ENCODE peak calls at places on chromosome 15, in seven cellular contexts. S is tibial artery; C is lower lobe of right lung; J is heart left ventricle; A is suprapubic skin; Q is PC-9; B is CD8-positive, alpha-beta memory T cell. U is an unnamed sample. For H3K4me1, the result is how much of the 10 kb centered on the place peaks cover.

GRCh38 chr15:25250011-25250596 is 188.7 kb downstream of the UBE3A start:
- DNase-seq in S (peak), C (peak), J (no peak), A (peak), Q (no peak), B (no peak), U (no peak)

GRCh38 chr15:69305204-69305931 is 6.7 kb downstream of the PAQR5 start:
- DNase-seq in S (no peak), C (peak), J (no peak), A (no peak), Q (no peak), B (no peak), U (peak)

GRCh38 chr15:59797756-59798604 is 108.9 kb upstream of the BNIP2 start:
- DNase-seq in S (no peak), C (no peak), J (no peak), A (no peak), Q (no peak), B (no peak), U (no peak)

GRCh38 chr15:72231066-72231846 is at the start of gene PKM:
- DNase-seq in S (peak), C (peak), J (peak), A (peak), Q (peak), B (peak), U (peak)

GRCh38 chr15:80093854-80094418 is 34.5 kb downstream of the ZFAND6 start:
- DNase-seq in S (no peak), C (peak), J (peak), A (no peak), Q (no peak), B (no peak), U (peak)

GRCh38 chr15:72554471-72555425 is 80.6 kb downstream of the ARIH1 start:
- DNase-seq in S (no peak), C (no peak), J (no peak), A (no peak), Q (no peak), B (no peak), U (no peak)

GRCh38 chr15:52115598-52116427 is 3.2 kb upstream of the BCL2L10 start:
- DNase-seq in S (no peak), C (no peak), J (no peak), A (no peak), Q (no peak), B (no peak), U (no peak)

GRCh38 chr15:99707481-99708270 is 25.6 kb downstream of the LYSMD4 start:
- DNase-seq in S (no peak), C (no peak), J (no peak), A (no peak), Q (no peak), B (no peak), U (no peak)

GRCh38 chr15:68298882-68299381 is 21.4 kb downstream of the FEM1B start:
- DNase-seq in S (peak), C (no peak), J (no peak), A (no peak), Q (no peak), B (peak), U (no peak)

GRCh38 chr15:30872341-30872748 is 31.4 kb upstream of the FAN1 start:
- DNase-seq in S (no peak), C (no peak), J (no peak), A (no peak), Q (no peak), B (no peak), U (no peak)

GRCh38 chr15:50256188-50257041 is 9.1 kb downstream of the HDC start:
- DNase-seq in S (no peak), C (no peak), J (no peak), A (no peak), Q (peak), B (no peak), U (no peak)

GRCh38 chr15:48556159-48556897 is 89.2 kb downstream of the FBN1 start:
- DNase-seq in S (no peak), C (no peak), J (no peak), A (no peak), Q (no peak), B (no peak), U (no peak)

GRCh38 chr15:56456229-56456628 is 8.7 kb downstream of the MNS1 start:
- DNase-seq in S (no peak), C (no peak), J (no peak), A (no peak), Q (no peak), B (no peak), U (no peak)

GRCh38 chr15:71975816-71976150 is 142.2 kb downstream of the MYO9A start:
- DNase-seq in S (no peak), C (no peak), J (no peak), A (no peak), Q (no peak), B (no peak), U (no peak)

GRCh38 chr15:29139540-29140459 is 129.8 kb downstream of the NSMCE3 start:
- DNase-seq in S (peak), C (no peak), J (no peak), A (peak), Q (no peak), B (peak), U (peak)

GRCh38 chr15:75130597-75131268 is 70.9 kb upstream of the C15orf39 start:
- DNase-seq in S (no peak), C (no peak), J (no peak), A (no peak), Q (no peak), B (no peak), U (no peak)

GRCh38 chr15:88714782-88715372 is 76.1 kb downstream of the ISG20 start:
- DNase-seq in S (no peak), C (no peak), J (no peak), A (no peak), Q (no peak), B (no peak), U (no peak)

GRCh38 chr15:83046558-83047127 is 20.4 kb downstream of the BTBD1 start:
- DNase-seq in S (no peak), C (no peak), J (no peak), A (no peak), Q (no peak), B (no peak), U (no peak)

GRCh38 chr15:74133071-74133702 is 2.8 kb downstream of the ISLR2 start:
- DNase-seq in S (no peak), C (no peak), J (no peak), A (no peak), Q (no peak), B (no peak), U (no peak)

DNA sequence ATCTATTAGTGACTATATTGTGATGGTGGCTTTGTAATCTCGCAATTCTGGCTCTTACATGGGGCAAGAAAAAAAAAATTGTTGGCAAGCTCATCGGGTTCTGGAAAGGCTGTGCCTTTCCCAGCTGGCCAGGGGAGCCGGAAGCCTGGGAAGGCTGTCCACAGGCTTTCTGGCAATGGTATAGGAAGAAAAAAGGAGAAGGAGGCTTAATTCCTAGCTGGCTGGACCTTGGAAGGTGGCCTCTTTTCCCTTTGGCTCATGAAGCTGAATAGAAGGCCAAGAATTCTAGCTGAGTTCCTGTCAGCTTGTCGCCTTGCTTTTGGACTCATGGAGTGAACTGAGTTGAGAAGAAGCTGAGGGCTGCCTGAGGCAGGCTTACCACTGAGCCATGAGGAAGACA is 243.4 kb upstream of the SEMA6D start:
- DNase-seq in S (peak), C (no peak), J (peak), A (peak), Q (no peak), B (no peak), U (peak)
- H3K27ac ChIP-seq in S (peak), C (no peak), J (peak), A (no peak), Q (no peak), B (no peak), U (no peak)

GRCh38 chr15:78073026-78073425 is 4.5 kb downstream of the TBC1D2B start:
- DNase-seq in S (no peak), C (no peak), J (no peak), A (no peak), Q (no peak), B (no peak), U (no peak)

GRCh38 chr15:78076231-78077052 is 1.1 kb downstream of the TBC1D2B start:
- DNase-seq in S (no peak), C (no peak), J (no peak), A (no peak), Q (no peak), B (no peak), U (no peak)

GRCh38 chr15:78077860-78078187 is 313 bp upstream of the TBC1D2B start:
- DNase-seq in S (no peak), C (no peak), J (no peak), A (no peak), Q (no peak), B (no peak), U (no peak)

GRCh38 chr15:78077053-78077859 is at the start of gene TBC1D2B:
- DNase-seq in S (peak), C (peak), J (peak), A (peak), Q (no peak), B (peak), U (peak)

DNA sequence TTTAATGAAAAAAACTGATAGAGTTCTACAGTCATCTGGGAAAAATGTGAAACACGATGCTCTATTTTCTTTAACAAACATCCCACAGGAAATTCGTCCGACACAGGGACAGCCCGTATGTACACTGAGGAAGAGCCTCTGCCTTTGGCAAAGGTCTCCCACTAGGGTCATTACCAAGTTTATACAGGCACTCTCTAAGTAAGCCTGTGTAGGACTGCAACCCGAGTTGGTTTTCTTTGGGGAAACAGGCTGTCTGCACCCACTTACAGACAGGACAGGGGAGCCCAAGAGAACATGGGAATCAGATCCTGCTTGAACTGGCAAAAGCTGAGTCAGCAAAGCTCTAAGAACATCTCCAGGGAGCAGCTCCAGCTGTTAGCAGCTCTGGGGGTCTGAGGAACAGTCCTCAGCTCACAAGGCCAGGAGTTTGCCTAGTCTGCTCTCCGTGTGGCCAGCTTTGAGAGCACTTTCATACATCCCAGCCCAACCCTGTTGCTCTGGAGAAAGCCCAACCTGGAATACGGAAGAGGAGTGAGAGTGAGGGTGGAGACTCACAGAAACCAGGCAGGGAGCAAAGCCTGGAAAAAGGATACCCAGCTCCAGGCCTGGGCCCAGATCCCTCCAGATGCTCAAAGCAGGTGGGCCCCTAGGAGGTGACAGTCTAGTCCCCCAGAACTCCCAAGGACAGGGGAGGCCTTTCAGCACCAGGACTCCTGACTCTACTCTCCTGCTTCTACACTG is 1.9 kb downstream of the TBC1D2B start:
- DNase-seq in S (peak), C (no peak), J (peak), A (peak), Q (no peak), B (no peak), U (no peak)
- H3K4me1 ChIP-seq in S (half or more), C (half or more), J (half or more), A (half or more), Q (under half), B (under half), U (under half)

GRCh38 chr15:76163429-76164020 is 103.7 kb downstream of the TMEM266 start:
- DNase-seq in S (peak), C (peak), J (peak), A (peak), Q (no peak), B (no peak), U (peak)

GRCh38 chr15:76164602-76165001 is 104.8 kb downstream of the TMEM266 start:
- DNase-seq in S (no peak), C (no peak), J (no peak), A (no peak), Q (no peak), B (no peak), U (no peak)

GRCh38 chr15:76162050-76162425 is 102.3 kb downstream of the TMEM266 start:
- DNase-seq in S (no peak), C (no peak), J (no peak), A (no peak), Q (no peak), B (no peak), U (peak)

GRCh38 chr15:76161153-76162049 is 101.6 kb downstream of the TMEM266 start:
- DNase-seq in S (no peak), C (no peak), J (no peak), A (no peak), Q (no peak), B (no peak), U (no peak)

GRCh38 chr15:76162784-76163428 is 103.1 kb downstream of the TMEM266 start:
- DNase-seq in S (no peak), C (no peak), J (no peak), A (no peak), Q (no peak), B (no peak), U (no peak)
- H3K27ac ChIP-seq in S (no peak), C (peak), J (no peak), A (peak), Q (no peak), B (no peak), U (peak)

GRCh38 chr15:90396321-90396720 is 8.3 kb downstream of the IQGAP1 start:
- DNase-seq in S (no peak), C (no peak), J (no peak), A (no peak), Q (no peak), B (no peak), U (no peak)
- H3K4me1 ChIP-seq in S (half or more), C (half or more), J (half or more), A (half or more), Q (under half), B (half or more), U (under half)